ENCODE peak calls at places on chromosome 1, in four cellular contexts. One of them, this sample, is unnamed.
A peak's percentile ranks its signal among the peaks of the same experiment; 100 is the strongest.

GRCh38 chr1:235015291-235015990 is 113.2 kb downstream of the TOMM20 start:
- DNase-seq in breast epithelium: no peak
- DNase-seq in sigmoid colon: no peak
- DNase-seq in GM12878: peak; percentile 99
- DNase-seq in this sample: no peak

GRCh38 chr1:173039621-173040020 is 11.1 kb downstream of the TNFSF18 start:
- DNase-seq in GM12878: no peak
- DNase-seq in sigmoid colon: no peak
- DNase-seq in breast epithelium: no peak
- DNase-seq in this sample: no peak

GRCh38 chr1:117493906-117494305 is 111.9 kb upstream of the TENT5C start:
- DNase-seq in GM12878: no peak
- DNase-seq in sigmoid colon: no peak
- DNase-seq in breast epithelium: no peak
- DNase-seq in this sample: no peak

GRCh38 chr1:2907051-2907450 is 105.6 kb upstream of the TTC34 start:
- DNase-seq in breast epithelium: no peak
- DNase-seq in GM12878: no peak
- DNase-seq in sigmoid colon: no peak
- DNase-seq in this sample: no peak

GRCh38 chr1:71490432-71490831 is 409.6 kb upstream of the ZRANB2 start:
- DNase-seq in breast epithelium: no peak
- DNase-seq in sigmoid colon: no peak
- DNase-seq in GM12878: no peak
- DNase-seq in this sample: no peak

GRCh38 chr1:234842726-234843641 is 233.0 kb upstream of the IRF2BP2 start:
- DNase-seq in sigmoid colon: no peak
- DNase-seq in breast epithelium: no peak
- DNase-seq in GM12878: peak; percentile 95
- DNase-seq in this sample: no peak

GRCh38 chr1:226945106-226945857 is 5.2 kb downstream of the COQ8A start:
- DNase-seq in sigmoid colon: no peak
- DNase-seq in GM12878: no peak
- DNase-seq in breast epithelium: no peak
- DNase-seq in this sample: no peak

GRCh38 chr1:6503884-6504602 is 12.6 kb upstream of the PLEKHG5 start:
- DNase-seq in breast epithelium: no peak
- DNase-seq in GM12878: no peak
- DNase-seq in sigmoid colon: peak; percentile 60
- DNase-seq in this sample: no peak

GRCh38 chr1:107076846-107077245 is 20.4 kb downstream of the PRMT6 start:
- DNase-seq in sigmoid colon: no peak
- DNase-seq in GM12878: no peak
- DNase-seq in breast epithelium: no peak
- DNase-seq in this sample: no peak

GRCh38 chr1:235968837-235969236 is 96.1 kb downstream of the NID1 start:
- DNase-seq in GM12878: no peak
- DNase-seq in breast epithelium: no peak
- DNase-seq in sigmoid colon: peak; percentile 48
- DNase-seq in this sample: peak; percentile 82

GRCh38 chr1:25031966-25032667 is 102.0 kb upstream of the RUNX3 start:
- DNase-seq in breast epithelium: peak; percentile 40
- DNase-seq in sigmoid colon: peak; percentile 76
- DNase-seq in GM12878: peak; percentile 94
- DNase-seq in this sample: no peak

GRCh38 chr1:228029281-228029680 is 22.5 kb downstream of the WNT3A start:
- DNase-seq in GM12878: no peak
- DNase-seq in breast epithelium: no peak
- DNase-seq in sigmoid colon: peak; percentile 53
- DNase-seq in this sample: no peak

GRCh38 chr1:226863446-226863845 is 7.0 kb upstream of the PSEN2 start:
- DNase-seq in sigmoid colon: no peak
- DNase-seq in GM12878: no peak
- DNase-seq in breast epithelium: no peak
- DNase-seq in this sample: peak; percentile 52

GRCh38 chr1:247453256-247453655 is 4.6 kb downstream of the OR2B11 start:
- DNase-seq in GM12878: no peak
- DNase-seq in sigmoid colon: no peak
- DNase-seq in breast epithelium: no peak
- DNase-seq in this sample: no peak

GRCh38 chr1:27366411-27367159 is at the start of gene MAP3K6:
- DNase-seq in GM12878: no peak
- DNase-seq in sigmoid colon: peak; percentile 96
- DNase-seq in breast epithelium: peak; percentile 95
- DNase-seq in this sample: no peak

GRCh38 chr1:222182641-222183040 is 365.3 kb downstream of the HHIPL2 start:
- DNase-seq in sigmoid colon: no peak
- DNase-seq in GM12878: no peak
- DNase-seq in breast epithelium: no peak
- DNase-seq in this sample: no peak
- TF ChIP-seq POLR2AphosphoS5 in sigmoid colon: no peak
- TF ChIP-seq POLR2AphosphoS5 in GM12878: no peak
- TF ChIP-seq POLR2AphosphoS5 in breast epithelium: no peak
- TF ChIP-seq POLR2AphosphoS5 in this sample: no peak

GRCh38 chr1:9292361-9293240 is at the start of gene SPSB1:
- DNase-seq in breast epithelium: peak; percentile 52
- DNase-seq in GM12878: no peak
- DNase-seq in sigmoid colon: peak; percentile 90
- DNase-seq in this sample: no peak
- TF ChIP-seq POLR2A in breast epithelium: no peak
- TF ChIP-seq POLR2A in GM12878: peak; percentile 76
- TF ChIP-seq POLR2A in sigmoid colon: peak; percentile 26
- TF ChIP-seq POLR2A in this sample: no peak

DNA sequence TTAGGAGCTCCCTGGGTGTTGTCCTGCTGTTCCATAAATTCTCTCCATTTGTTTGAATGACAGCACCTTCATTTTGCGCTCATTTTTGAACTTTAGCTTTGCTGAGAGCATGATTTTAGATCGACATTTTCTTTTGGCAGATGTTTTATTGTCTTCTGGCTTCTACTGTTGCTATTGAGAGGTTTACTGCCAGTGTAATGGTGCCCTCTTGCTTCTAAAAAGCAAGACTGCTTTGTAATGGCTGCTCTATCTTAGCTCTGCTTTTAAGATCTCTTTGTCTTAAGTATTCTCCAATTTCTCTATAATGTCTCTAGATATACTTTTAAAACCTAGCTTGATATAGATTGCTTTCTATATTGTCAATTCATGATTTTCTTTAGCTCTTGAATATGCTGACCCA is 27.8 kb downstream of the THEM4 start:
- DNase-seq in breast epithelium: no peak
- DNase-seq in sigmoid colon: no peak
- DNase-seq in GM12878: no peak
- DNase-seq in this sample: no peak
- TF ChIP-seq CTCF in breast epithelium: no peak
- TF ChIP-seq CTCF in sigmoid colon: no peak
- TF ChIP-seq CTCF in GM12878: peak; percentile 34
- TF ChIP-seq CTCF in this sample: no peak

GRCh38 chr1:66343569-66344325 is 190.2 kb upstream of the SGIP1 start:
- DNase-seq in GM12878: no peak
- DNase-seq in breast epithelium: no peak
- DNase-seq in sigmoid colon: no peak
- DNase-seq in this sample: no peak

GRCh38 chr1:66342707-66343106 is 191.2 kb upstream of the SGIP1 start:
- DNase-seq in sigmoid colon: no peak
- DNase-seq in breast epithelium: no peak
- DNase-seq in GM12878: no peak
- DNase-seq in this sample: no peak

GRCh38 chr1:66346873-66347272 is 187.1 kb upstream of the SGIP1 start:
- DNase-seq in breast epithelium: no peak
- DNase-seq in GM12878: no peak
- DNase-seq in sigmoid colon: no peak
- DNase-seq in this sample: no peak

GRCh38 chr1:66349277-66349676 is 184.7 kb upstream of the SGIP1 start:
- DNase-seq in GM12878: no peak
- DNase-seq in breast epithelium: no peak
- DNase-seq in sigmoid colon: no peak
- DNase-seq in this sample: no peak

GRCh38 chr1:66346057-66346795 is 187.7 kb upstream of the SGIP1 start:
- DNase-seq in breast epithelium: no peak
- DNase-seq in sigmoid colon: no peak
- DNase-seq in GM12878: no peak
- DNase-seq in this sample: no peak
- TF ChIP-seq POLR2AphosphoS5 in breast epithelium: no peak
- TF ChIP-seq POLR2AphosphoS5 in sigmoid colon: no peak
- TF ChIP-seq POLR2AphosphoS5 in GM12878: no peak
- TF ChIP-seq POLR2AphosphoS5 in this sample: no peak

GRCh38 chr1:201946224-201946908 is at the start of gene LMOD1:
- DNase-seq in sigmoid colon: peak; percentile 99
- DNase-seq in breast epithelium: peak; percentile 97
- DNase-seq in GM12878: no peak
- DNase-seq in this sample: peak; percentile 94

GRCh38 chr1:201944002-201944401 is 2.3 kb downstream of the LMOD1 start:
- DNase-seq in GM12878: no peak
- DNase-seq in sigmoid colon: no peak
- DNase-seq in breast epithelium: no peak
- DNase-seq in this sample: no peak

GRCh38 chr1:201945863-201946223 is 505 bp downstream of the LMOD1 start:
- DNase-seq in breast epithelium: no peak
- DNase-seq in sigmoid colon: no peak
- DNase-seq in GM12878: no peak
- DNase-seq in this sample: no peak

GRCh38 chr1:201944639-201945038 is 1.7 kb downstream of the LMOD1 start:
- DNase-seq in breast epithelium: no peak
- DNase-seq in GM12878: no peak
- DNase-seq in sigmoid colon: no peak
- DNase-seq in this sample: no peak

GRCh38 chr1:201945157-201945556 is 1.2 kb downstream of the LMOD1 start:
- DNase-seq in sigmoid colon: no peak
- DNase-seq in breast epithelium: no peak
- DNase-seq in GM12878: no peak
- DNase-seq in this sample: no peak
- TF ChIP-seq POLR2A in sigmoid colon: no peak
- TF ChIP-seq POLR2A in breast epithelium: no peak
- TF ChIP-seq POLR2A in GM12878: no peak
- TF ChIP-seq POLR2A in this sample: no peak

GRCh38 chr1:41918450-41919043 is at the start of gene HIVEP3:
- DNase-seq in sigmoid colon: no peak
- DNase-seq in breast epithelium: no peak
- DNase-seq in GM12878: no peak
- DNase-seq in this sample: no peak
- TF ChIP-seq CTCF in sigmoid colon: no peak
- TF ChIP-seq CTCF in breast epithelium: no peak
- TF ChIP-seq CTCF in GM12878: no peak
- TF ChIP-seq CTCF in this sample: no peak

GRCh38 chr1:110346690-110347089 is 7.5 kb downstream of the RBM15 start:
- DNase-seq in GM12878: no peak
- DNase-seq in breast epithelium: no peak
- DNase-seq in sigmoid colon: no peak
- DNase-seq in this sample: no peak
- TF ChIP-seq POLR2AphosphoS5 in GM12878: peak; percentile 10
- TF ChIP-seq POLR2AphosphoS5 in breast epithelium: no peak
- TF ChIP-seq POLR2AphosphoS5 in sigmoid colon: no peak
- TF ChIP-seq POLR2AphosphoS5 in this sample: no peak